ENCODE peak calls at places on chromosomes 1 and 21, in eight cellular contexts. Q, W, T, H, D, R, Y and A are unnamed samples. For H3K27me3, the result is how much of the 10 kb centered on the place peaks cover.

GRCh38 chr21:26679299-26679698 is 106.2 kb upstream of the CYYR1 start:
- DNase-seq in Y (peak), R (no peak), D (no peak), T (no peak), H (no peak), Q (no peak), W (no peak), A (no peak)

GRCh38 chr21:9756677-9757076 is 764.7 kb upstream of the TPTE start:
- DNase-seq in H (no peak), D (no peak), T (no peak), Y (no peak), W (no peak), Q (no peak), R (no peak), A (no peak)

GRCh38 chr1:100556181-100556580 is 18.2 kb downstream of the GPR88 start:
- DNase-seq in W (no peak), Y (no peak), T (no peak), H (no peak), R (no peak), Q (no peak), D (no peak), A (no peak)

GRCh38 chr1:211341999-211342398 is 15.4 kb downstream of the TRAF5 start:
- DNase-seq in R (no peak), T (no peak), D (no peak), H (no peak), W (no peak), Q (no peak), Y (no peak), A (no peak)

GRCh38 chr1:244302889-244303609 is 148.7 kb downstream of the ADSS2 start:
- DNase-seq in T (peak), W (peak), Q (peak), R (no peak), D (no peak), H (peak), Y (peak), A (peak)

GRCh38 chr1:40078512-40079333 is 18.3 kb downstream of the PPT1 start:
- DNase-seq in Q (peak), H (peak), D (no peak), R (peak), W (no peak), T (peak), Y (peak), A (no peak)

GRCh38 chr1:192809286-192810252 is 730 bp downstream of the RGS2 start:
- DNase-seq in R (peak), T (peak), Y (peak), W (peak), D (no peak), Q (peak), H (no peak), A (peak)

GRCh38 chr1:46487818-46488218 is 1.8 kb upstream of the DMBX1 start:
- DNase-seq in Y (no peak), H (no peak), D (no peak), R (no peak), Q (no peak), W (no peak), T (peak), A (no peak)

GRCh38 chr1:166479052-166479631 is 312.3 kb upstream of the FAM78B start:
- DNase-seq in R (peak), Y (peak), W (no peak), H (peak), D (no peak), T (peak), Q (peak), A (no peak)

GRCh38 chr1:172939475-172939874 is 111.3 kb downstream of the TNFSF18 start:
- DNase-seq in D (no peak), H (no peak), T (no peak), Q (no peak), R (no peak), W (no peak), Y (no peak), A (no peak)

GRCh38 chr1:66243548-66244130 is 290.3 kb upstream of the SGIP1 start:
- DNase-seq in T (no peak), Y (peak), R (no peak), Q (no peak), D (no peak), H (no peak), W (no peak), A (no peak)

GRCh38 chr1:58943776-58944175 is 159.9 kb upstream of the JUN start:
- DNase-seq in W (no peak), H (no peak), R (no peak), D (no peak), T (no peak), Y (no peak), Q (no peak), A (no peak)

GRCh38 chr1:217053666-217054065 is 330.4 kb upstream of the ESRRG start:
- DNase-seq in H (no peak), D (no peak), T (no peak), Q (no peak), R (no peak), W (no peak), Y (no peak), A (no peak)

GRCh38 chr1:181150273-181150672 is 61.8 kb downstream of the IER5 start:
- DNase-seq in T (no peak), R (no peak), D (no peak), H (no peak), Q (no peak), W (no peak), Y (no peak), A (no peak)

GRCh38 chr21:38654580-38654979 is 151.1 kb upstream of the ETS2 start:
- DNase-seq in W (no peak), R (no peak), D (no peak), H (no peak), Q (no peak), Y (no peak), T (no peak), A (no peak)

GRCh38 chr1:182386980-182387379 is 4.6 kb downstream of the GLUL start:
- DNase-seq in W (no peak), R (no peak), T (no peak), D (no peak), Q (no peak), Y (no peak), H (no peak), A (no peak)

GRCh38 chr21:26131554-26131953 is 39.0 kb downstream of the APP start:
- DNase-seq in Y (no peak), R (no peak), H (no peak), T (no peak), Q (no peak), W (no peak), D (no peak), A (no peak)

GRCh38 chr1:7218210-7218832 is 433.1 kb downstream of the CAMTA1 start:
- DNase-seq in D (no peak), R (peak), H (peak), Q (peak), T (peak), Y (peak), W (no peak), A (no peak)

GRCh38 chr1:115432061-115432460 is 94.0 kb upstream of the NGF start:
- DNase-seq in R (no peak), D (no peak), W (no peak), Q (no peak), H (no peak), T (no peak), Y (peak), A (peak)

GRCh38 chr1:174007846-174008245 is 14.3 kb downstream of the RC3H1 start:
- DNase-seq in W (no peak), T (no peak), R (no peak), Y (peak), Q (no peak), D (no peak), H (no peak), A (no peak)

GRCh38 chr1:118158918-118159317 is 26.1 kb downstream of the SPAG17 start:
- DNase-seq in R (no peak), D (no peak), Y (peak), T (no peak), Q (no peak), H (no peak), W (no peak), A (no peak)

GRCh38 chr1:177517556-177517955 is 346.8 kb downstream of the BRINP2 start:
- DNase-seq in Y (peak), W (no peak), D (no peak), T (peak), H (no peak), R (no peak), Q (no peak), A (no peak)

GRCh38 chr1:89022167-89022959 is at the start of gene GBP3:
- DNase-seq in T (no peak), Q (no peak), Y (peak), H (peak), W (no peak), R (no peak), D (no peak), A (no peak)

GRCh38 chr21:39576518-39577128 is 36.1 kb upstream of the B3GALT5 start:
- DNase-seq in R (no peak), Y (no peak), H (no peak), T (peak), D (no peak), W (no peak), Q (no peak), A (no peak)

GRCh38 chr1:118204648-118205047 is 19.6 kb upstream of the SPAG17 start:
- DNase-seq in W (no peak), D (no peak), R (no peak), H (no peak), T (no peak), Y (no peak), Q (no peak), A (no peak)

GRCh38 chr1:201774224-201774982 is 54.6 kb upstream of the IPO9 start:
- DNase-seq in H (no peak), T (no peak), W (no peak), R (no peak), Y (peak), Q (no peak), D (no peak), A (no peak)

GRCh38 chr1:76547916-76548315 is 319.4 kb upstream of the ST6GALNAC5 start:
- DNase-seq in Q (peak), D (no peak), R (no peak), T (peak), W (no peak), Y (no peak), H (no peak), A (no peak)

GRCh38 chr1:42690477-42691156 is 8.4 kb downstream of the YBX1 start:
- DNase-seq in R (no peak), T (no peak), Y (peak), H (no peak), D (no peak), W (no peak), Q (no peak), A (no peak)

DNA sequence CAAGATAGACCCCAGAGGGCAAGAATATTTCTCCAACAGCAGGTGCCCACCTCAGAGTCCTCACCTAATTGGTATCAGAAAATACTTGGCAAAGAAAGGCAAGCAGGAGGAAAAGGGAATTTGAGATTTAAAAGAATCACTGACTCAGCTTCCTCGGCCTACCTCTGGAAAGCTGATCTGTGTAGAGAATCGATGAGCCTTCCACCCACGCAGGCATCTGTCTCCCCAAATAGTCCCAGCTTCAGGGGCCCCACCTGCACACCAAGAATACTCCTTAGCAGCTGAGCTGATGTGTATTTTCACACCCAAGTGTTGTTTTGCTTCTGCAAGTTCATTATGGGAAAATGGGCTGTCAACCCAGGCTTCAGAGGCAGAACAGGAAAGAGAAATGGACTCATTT is 436.1 kb downstream of the PTPRU start:
- DNase-seq in H (no peak), Q (no peak), W (no peak), Y (no peak), R (no peak), T (no peak), D (no peak), A (no peak)
- H3K27me3 ChIP-seq in H (under half), Q (under half), W (under half), Y (under half), R (under half), T (under half), D (under half), A (under half)

GRCh38 chr1:19087017-19087736 is 122.9 kb downstream of the UBR4 start:
- DNase-seq in Q (no peak), T (no peak), W (no peak), H (no peak), R (no peak), D (no peak), Y (no peak), A (no peak)
- H3K27ac ChIP-seq in Q (no peak), T (no peak), W (no peak), H (no peak), R (no peak), D (no peak), Y (no peak), A (peak)

GRCh38 chr1:61097326-61097725 is 15.0 kb downstream of the NFIA start:
- DNase-seq in H (no peak), R (no peak), Q (no peak), T (no peak), Y (peak), D (no peak), W (no peak), A (no peak)
- H3K27me3 ChIP-seq in H (under half), R (under half), Q (under half), T (under half), Y (under half), D (under half), W (under half), A (under half)

DNA sequence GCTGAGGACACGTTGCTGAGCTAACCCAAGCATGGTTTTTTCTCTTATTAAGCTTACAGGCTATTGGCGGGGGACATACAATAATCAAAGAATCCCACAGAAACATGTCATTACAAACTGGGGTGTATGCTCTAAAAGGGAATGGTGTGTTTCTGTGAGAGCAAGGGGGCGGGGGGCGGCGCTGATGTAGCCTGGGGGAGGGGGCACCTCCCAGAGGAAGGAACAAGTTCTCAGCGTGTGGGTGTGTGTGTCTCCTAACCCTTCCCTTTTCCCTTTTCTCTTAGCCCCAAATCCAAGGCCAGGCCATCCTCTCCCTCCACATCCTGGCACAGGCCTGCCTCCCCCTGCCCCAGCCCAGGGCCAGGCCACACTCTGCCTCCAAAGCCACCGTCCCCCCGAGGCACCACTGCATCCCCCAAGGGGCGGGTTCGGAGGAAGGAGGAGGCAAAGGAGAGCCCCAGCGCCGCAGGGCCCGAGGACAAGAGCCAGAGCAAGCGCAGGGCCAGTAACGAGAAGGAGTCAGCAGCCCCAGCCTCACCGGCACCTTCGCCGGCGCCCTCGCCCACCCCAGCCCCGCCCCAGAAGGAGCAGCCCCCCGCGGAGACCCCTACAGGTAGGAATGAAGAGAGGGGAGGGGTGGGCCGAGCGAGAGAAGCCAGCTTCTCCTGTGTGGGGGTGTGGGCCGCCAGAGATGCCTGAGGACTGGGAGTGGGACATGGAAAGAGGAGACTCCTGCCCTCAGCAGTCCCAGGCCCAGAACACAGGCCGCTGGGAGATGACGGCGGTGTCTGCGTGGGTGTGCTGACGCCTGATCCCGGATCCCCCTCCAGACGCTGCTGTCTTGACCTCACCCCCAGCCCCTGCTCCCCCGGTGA is 21.9 kb downstream of the MAP7D1 start:
- DNase-seq in W (no peak), H (no peak), R (no peak), Q (no peak), Y (no peak), T (peak), D (no peak), A (no peak)
- H3K27ac ChIP-seq in W (no peak), H (no peak), R (no peak), Q (peak), Y (no peak), T (peak), D (peak), A (no peak)

GRCh38 chr21:44418108-44418875 is 37.0 kb upstream of the LRRC3 start:
- DNase-seq in W (no peak), D (no peak), H (no peak), R (no peak), T (no peak), Q (no peak), Y (no peak), A (peak)

GRCh38 chr21:44414291-44415072 is 40.8 kb upstream of the LRRC3 start:
- DNase-seq in T (no peak), D (no peak), W (no peak), R (no peak), Y (no peak), H (no peak), Q (no peak), A (peak)

GRCh38 chr21:44416193-44416592 is 39.1 kb upstream of the LRRC3 start:
- DNase-seq in W (no peak), R (no peak), H (no peak), Q (no peak), D (no peak), T (no peak), Y (no peak), A (peak)

GRCh38 chr21:44413566-44414290 is 41.6 kb upstream of the LRRC3 start:
- DNase-seq in D (no peak), H (no peak), Y (no peak), W (no peak), Q (no peak), T (no peak), R (no peak), A (no peak)

GRCh38 chr21:44415073-44416025 is 40.0 kb upstream of the LRRC3 start:
- DNase-seq in R (no peak), H (no peak), Y (no peak), Q (no peak), W (no peak), D (no peak), T (peak), A (peak)
- H3K27me3 ChIP-seq in R (under half), H (under half), Y (under half), Q (under half), W (under half), D (under half), T (under half), A (under half)

DNA sequence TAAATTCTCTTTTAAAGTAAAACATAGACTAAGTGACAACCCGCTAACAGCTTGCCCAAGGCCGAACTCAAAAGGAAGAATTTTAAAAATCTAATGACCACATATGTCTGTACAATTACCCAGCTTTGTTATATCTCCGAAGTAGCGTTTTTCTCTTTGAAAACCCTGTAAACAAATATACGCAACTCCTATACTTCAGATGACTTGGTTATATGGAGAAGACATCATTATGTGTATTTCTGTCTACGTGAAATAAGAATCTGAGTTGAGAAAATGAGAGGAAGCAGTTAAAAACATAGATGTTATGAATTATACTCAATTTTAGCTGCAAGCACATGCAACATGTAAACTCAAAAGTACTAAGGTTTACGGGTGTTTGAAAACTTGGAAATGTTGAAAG is 2.0 kb downstream of the PBX1 start:
- DNase-seq in Y (peak), Q (no peak), D (no peak), T (no peak), H (no peak), R (no peak), W (no peak), A (no peak)
- H3K27ac ChIP-seq in Y (peak), Q (peak), D (peak), T (no peak), H (no peak), R (no peak), W (peak), A (peak)

DNA sequence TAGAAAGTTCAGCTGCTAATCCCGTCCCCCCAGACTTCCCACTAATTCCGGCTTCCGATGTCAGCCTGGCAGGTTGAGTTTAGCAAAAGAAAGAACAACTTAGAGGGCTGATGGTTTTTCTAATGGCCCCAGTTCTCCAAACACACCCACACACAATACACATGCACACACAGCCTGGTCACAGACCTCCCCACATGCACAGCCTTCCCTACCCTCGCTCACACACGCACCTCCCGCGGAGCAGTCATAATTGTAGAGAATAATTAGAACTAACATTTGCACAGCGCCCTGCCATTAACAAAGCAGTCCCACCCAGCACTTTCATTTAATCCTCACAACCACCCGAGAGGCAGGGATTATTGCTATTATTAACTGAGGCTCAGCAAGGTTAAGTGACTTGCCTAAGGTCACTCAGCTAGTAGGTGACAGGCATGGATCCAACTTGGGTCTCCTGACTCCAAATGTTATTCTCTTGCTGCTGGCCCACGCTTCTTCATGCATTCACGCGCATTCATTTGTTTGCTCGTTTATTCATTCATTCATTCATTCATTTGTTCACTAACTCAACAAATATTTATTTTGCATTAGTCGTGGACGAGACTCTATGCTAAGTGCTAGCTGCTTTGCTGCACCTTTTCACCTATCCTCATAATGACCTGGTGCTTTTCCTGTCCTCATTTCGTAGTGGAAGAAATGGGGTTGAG is 274.9 kb downstream of the FOXD2 start:
- DNase-seq in R (no peak), Q (no peak), T (no peak), Y (no peak), D (no peak), W (no peak), H (no peak), A (no peak)
- H3K27me3 ChIP-seq in R (under half), Q (half or more), T (under half), Y (half or more), D (under half), W (half or more), H (under half), A (under half)

DNA sequence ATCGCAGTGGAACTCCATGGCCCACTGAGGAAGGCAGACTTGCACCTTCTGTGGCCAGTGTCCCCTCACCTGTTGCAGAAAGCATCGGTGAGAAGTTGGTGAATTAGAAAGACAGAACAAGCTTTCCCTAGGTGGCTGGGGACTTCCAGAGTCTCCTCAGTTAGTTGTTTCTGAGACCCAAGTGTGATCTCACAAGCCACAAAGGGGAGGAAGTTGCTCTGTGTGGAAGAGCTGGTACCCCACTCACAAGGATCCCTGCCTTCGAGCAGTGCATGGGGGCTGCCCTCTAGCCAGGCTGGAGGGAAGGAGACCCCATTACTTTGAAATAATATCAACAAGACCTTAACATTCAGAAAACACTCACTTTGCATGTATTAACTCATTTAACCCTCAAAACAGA is 2.1 kb downstream of the PRELP start:
- DNase-seq in Q (no peak), Y (no peak), D (no peak), H (no peak), R (no peak), W (no peak), T (no peak), A (no peak)
- H3K27ac ChIP-seq in Q (peak), Y (no peak), D (no peak), H (no peak), R (no peak), W (peak), T (no peak), A (no peak)

GRCh38 chr1:23616292-23616822 is 57.1 kb upstream of the ID3 start:
- DNase-seq in T (no peak), Y (no peak), R (no peak), D (no peak), H (no peak), W (no peak), Q (no peak), A (no peak)
- H3K27me3 ChIP-seq in T (under half), Y (under half), R (under half), D (under half), H (under half), W (under half), Q (under half), A (under half)

GRCh38 chr1:226751214-226751613 is 12.1 kb upstream of the ITPKB start:
- DNase-seq in Q (no peak), H (no peak), T (no peak), W (no peak), Y (no peak), R (no peak), D (no peak), A (no peak)
- H3K27ac ChIP-seq in Q (no peak), H (no peak), T (no peak), W (no peak), Y (no peak), R (no peak), D (no peak), A (no peak)